ENCODE peak calls at places on chromosome 21, in four cellular contexts. One of them, this sample, is unnamed.

GRCh38 chr21:35616090-35616489 is 444.2 kb downstream of the SETD4 start:
- DNase-seq in EL: peak
- DNase-seq in NCI-H446: no peak
- DNase-seq in activated CD4-positive, alpha-beta T cell treated with anti-CD3 and anti-CD28 coated beads, Interleukin-2, amount 10 ng/mL, durations not matched to agents 7 days and 5 days: no peak
- DNase-seq in this sample: peak

GRCh38 chr21:37503848-37504467 is 137.4 kb downstream of the DYRK1A start:
- DNase-seq in activated CD4-positive, alpha-beta T cell treated with anti-CD3 and anti-CD28 coated beads, Interleukin-2, amount 10 ng/mL, durations not matched to agents 7 days and 5 days: no peak
- DNase-seq in EL: peak
- DNase-seq in NCI-H446: no peak
- DNase-seq in this sample: no peak

GRCh38 chr21:32484706-32485380 is 72.3 kb downstream of the EVA1C start:
- DNase-seq in activated CD4-positive, alpha-beta T cell treated with anti-CD3 and anti-CD28 coated beads, Interleukin-2, amount 10 ng/mL, durations not matched to agents 7 days and 5 days: no peak
- DNase-seq in NCI-H446: no peak
- DNase-seq in EL: no peak
- DNase-seq in this sample: peak

GRCh38 chr21:41744028-41744940 is 22.6 kb downstream of the RIPK4 start:
- DNase-seq in NCI-H446: no peak
- DNase-seq in activated CD4-positive, alpha-beta T cell treated with anti-CD3 and anti-CD28 coated beads, Interleukin-2, amount 10 ng/mL, durations not matched to agents 7 days and 5 days: no peak
- DNase-seq in EL: no peak
- DNase-seq in this sample: no peak

GRCh38 chr21:45404726-45405270 is at the start of gene COL18A1:
- DNase-seq in activated CD4-positive, alpha-beta T cell treated with anti-CD3 and anti-CD28 coated beads, Interleukin-2, amount 10 ng/mL, durations not matched to agents 7 days and 5 days: peak
- DNase-seq in EL: peak
- DNase-seq in NCI-H446: no peak
- DNase-seq in this sample: no peak

GRCh38 chr21:31201548-31201947 is 142.5 kb downstream of the TIAM1 start:
- DNase-seq in NCI-H446: no peak
- DNase-seq in EL: no peak
- DNase-seq in activated CD4-positive, alpha-beta T cell treated with anti-CD3 and anti-CD28 coated beads, Interleukin-2, amount 10 ng/mL, durations not matched to agents 7 days and 5 days: no peak
- DNase-seq in this sample: peak

GRCh38 chr21:39314155-39315027 is 959 bp upstream of the BRWD1 start:
- DNase-seq in NCI-H446: peak
- DNase-seq in activated CD4-positive, alpha-beta T cell treated with anti-CD3 and anti-CD28 coated beads, Interleukin-2, amount 10 ng/mL, durations not matched to agents 7 days and 5 days: peak
- DNase-seq in EL: peak
- DNase-seq in this sample: peak

GRCh38 chr21:45636921-45637646 is 6.4 kb upstream of the PCBP3 start:
- DNase-seq in EL: no peak
- DNase-seq in NCI-H446: no peak
- DNase-seq in activated CD4-positive, alpha-beta T cell treated with anti-CD3 and anti-CD28 coated beads, Interleukin-2, amount 10 ng/mL, durations not matched to agents 7 days and 5 days: no peak
- DNase-seq in this sample: no peak

GRCh38 chr21:16592399-16592798 is 862.6 kb downstream of the USP25 start:
- DNase-seq in activated CD4-positive, alpha-beta T cell treated with anti-CD3 and anti-CD28 coated beads, Interleukin-2, amount 10 ng/mL, durations not matched to agents 7 days and 5 days: no peak
- DNase-seq in NCI-H446: no peak
- DNase-seq in EL: no peak
- DNase-seq in this sample: peak

GRCh38 chr21:45379171-45379900 is 25.6 kb upstream of the COL18A1 start:
- DNase-seq in NCI-H446: no peak
- DNase-seq in EL: no peak
- DNase-seq in activated CD4-positive, alpha-beta T cell treated with anti-CD3 and anti-CD28 coated beads, Interleukin-2, amount 10 ng/mL, durations not matched to agents 7 days and 5 days: no peak
- DNase-seq in this sample: no peak

GRCh38 chr21:44870748-44871495 is 2.6 kb downstream of the PTTG1IP start:
- DNase-seq in EL: no peak
- DNase-seq in NCI-H446: no peak
- DNase-seq in activated CD4-positive, alpha-beta T cell treated with anti-CD3 and anti-CD28 coated beads, Interleukin-2, amount 10 ng/mL, durations not matched to agents 7 days and 5 days: peak
- DNase-seq in this sample: peak

GRCh38 chr21:46295996-46296752 is 10.0 kb downstream of the YBEY start:
- DNase-seq in EL: peak
- DNase-seq in NCI-H446: no peak
- DNase-seq in activated CD4-positive, alpha-beta T cell treated with anti-CD3 and anti-CD28 coated beads, Interleukin-2, amount 10 ng/mL, durations not matched to agents 7 days and 5 days: peak
- DNase-seq in this sample: peak

GRCh38 chr21:36610201-36610600 is 88.7 kb upstream of the SIM2 start:
- DNase-seq in EL: no peak
- DNase-seq in activated CD4-positive, alpha-beta T cell treated with anti-CD3 and anti-CD28 coated beads, Interleukin-2, amount 10 ng/mL, durations not matched to agents 7 days and 5 days: no peak
- DNase-seq in NCI-H446: no peak
- DNase-seq in this sample: no peak

GRCh38 chr21:46153259-46154154 is 1.9 kb downstream of the FTCD start:
- DNase-seq in activated CD4-positive, alpha-beta T cell treated with anti-CD3 and anti-CD28 coated beads, Interleukin-2, amount 10 ng/mL, durations not matched to agents 7 days and 5 days: peak
- DNase-seq in EL: peak
- DNase-seq in NCI-H446: no peak
- DNase-seq in this sample: peak

GRCh38 chr21:32383812-32384211 is 9.0 kb downstream of the URB1 start:
- DNase-seq in NCI-H446: no peak
- DNase-seq in EL: no peak
- DNase-seq in activated CD4-positive, alpha-beta T cell treated with anti-CD3 and anti-CD28 coated beads, Interleukin-2, amount 10 ng/mL, durations not matched to agents 7 days and 5 days: no peak
- DNase-seq in this sample: no peak

GRCh38 chr21:38234395-38235142 is 22.2 kb upstream of the KCNJ15 start:
- DNase-seq in NCI-H446: no peak
- DNase-seq in EL: no peak
- DNase-seq in activated CD4-positive, alpha-beta T cell treated with anti-CD3 and anti-CD28 coated beads, Interleukin-2, amount 10 ng/mL, durations not matched to agents 7 days and 5 days: no peak
- DNase-seq in this sample: no peak

GRCh38 chr21:16086936-16087335 is 357.2 kb downstream of the USP25 start:
- DNase-seq in activated CD4-positive, alpha-beta T cell treated with anti-CD3 and anti-CD28 coated beads, Interleukin-2, amount 10 ng/mL, durations not matched to agents 7 days and 5 days: no peak
- DNase-seq in EL: no peak
- DNase-seq in NCI-H446: no peak
- DNase-seq in this sample: peak

GRCh38 chr21:14533555-14534400 is 12.3 kb downstream of the SAMSN1 start:
- DNase-seq in activated CD4-positive, alpha-beta T cell treated with anti-CD3 and anti-CD28 coated beads, Interleukin-2, amount 10 ng/mL, durations not matched to agents 7 days and 5 days: peak
- DNase-seq in EL: peak
- DNase-seq in NCI-H446: no peak
- DNase-seq in this sample: no peak

GRCh38 chr21:32770514-32771133 is 931 bp downstream of the PAXBP1 start:
- DNase-seq in activated CD4-positive, alpha-beta T cell treated with anti-CD3 and anti-CD28 coated beads, Interleukin-2, amount 10 ng/mL, durations not matched to agents 7 days and 5 days: no peak
- DNase-seq in NCI-H446: peak
- DNase-seq in EL: peak
- DNase-seq in this sample: peak

GRCh38 chr21:44012474-44013379 is 618 bp downstream of the TRAPPC10 start:
- DNase-seq in activated CD4-positive, alpha-beta T cell treated with anti-CD3 and anti-CD28 coated beads, Interleukin-2, amount 10 ng/mL, durations not matched to agents 7 days and 5 days: peak
- DNase-seq in NCI-H446: peak
- DNase-seq in EL: peak
- DNase-seq in this sample: peak

GRCh38 chr21:40507978-40508377 is 339.0 kb downstream of the DSCAM start:
- DNase-seq in NCI-H446: no peak
- DNase-seq in activated CD4-positive, alpha-beta T cell treated with anti-CD3 and anti-CD28 coated beads, Interleukin-2, amount 10 ng/mL, durations not matched to agents 7 days and 5 days: no peak
- DNase-seq in EL: peak
- DNase-seq in this sample: no peak

GRCh38 chr21:37914211-37914900 is 1.9 kb downstream of the KCNJ6 start:
- DNase-seq in activated CD4-positive, alpha-beta T cell treated with anti-CD3 and anti-CD28 coated beads, Interleukin-2, amount 10 ng/mL, durations not matched to agents 7 days and 5 days: peak
- DNase-seq in EL: peak
- DNase-seq in NCI-H446: peak
- DNase-seq in this sample: no peak

GRCh38 chr21:45142469-45142868 is 68.1 kb downstream of the ADARB1 start:
- DNase-seq in activated CD4-positive, alpha-beta T cell treated with anti-CD3 and anti-CD28 coated beads, Interleukin-2, amount 10 ng/mL, durations not matched to agents 7 days and 5 days: no peak
- DNase-seq in EL: peak
- DNase-seq in NCI-H446: peak
- DNase-seq in this sample: no peak

GRCh38 chr21:45423201-45423955 is 18.4 kb downstream of the COL18A1 start:
- DNase-seq in EL: no peak
- DNase-seq in NCI-H446: no peak
- DNase-seq in activated CD4-positive, alpha-beta T cell treated with anti-CD3 and anti-CD28 coated beads, Interleukin-2, amount 10 ng/mL, durations not matched to agents 7 days and 5 days: no peak
- DNase-seq in this sample: no peak

GRCh38 chr21:32021319-32022027 is 148.7 kb downstream of the HUNK start:
- DNase-seq in activated CD4-positive, alpha-beta T cell treated with anti-CD3 and anti-CD28 coated beads, Interleukin-2, amount 10 ng/mL, durations not matched to agents 7 days and 5 days: no peak
- DNase-seq in NCI-H446: peak
- DNase-seq in EL: no peak
- DNase-seq in this sample: peak

GRCh38 chr21:34877485-34878128 is 171.5 kb downstream of the RUNX1 start:
- DNase-seq in activated CD4-positive, alpha-beta T cell treated with anti-CD3 and anti-CD28 coated beads, Interleukin-2, amount 10 ng/mL, durations not matched to agents 7 days and 5 days: no peak
- DNase-seq in EL: no peak
- DNase-seq in NCI-H446: no peak
- DNase-seq in this sample: no peak

GRCh38 chr21:26064506-26064905 is 106.1 kb downstream of the APP start:
- DNase-seq in activated CD4-positive, alpha-beta T cell treated with anti-CD3 and anti-CD28 coated beads, Interleukin-2, amount 10 ng/mL, durations not matched to agents 7 days and 5 days: no peak
- DNase-seq in NCI-H446: no peak
- DNase-seq in EL: no peak
- DNase-seq in this sample: no peak

GRCh38 chr21:30831194-30831765 is 1.7 kb upstream of the KRTAP7-1 start:
- DNase-seq in NCI-H446: peak
- DNase-seq in EL: peak
- DNase-seq in activated CD4-positive, alpha-beta T cell treated with anti-CD3 and anti-CD28 coated beads, Interleukin-2, amount 10 ng/mL, durations not matched to agents 7 days and 5 days: peak
- DNase-seq in this sample: no peak

GRCh38 chr21:35026617-35027557 is 22.2 kb downstream of the RUNX1 start:
- DNase-seq in EL: no peak
- DNase-seq in activated CD4-positive, alpha-beta T cell treated with anti-CD3 and anti-CD28 coated beads, Interleukin-2, amount 10 ng/mL, durations not matched to agents 7 days and 5 days: peak
- DNase-seq in NCI-H446: no peak
- DNase-seq in this sample: peak

GRCh38 chr21:15063081-15063820 is 1.5 kb downstream of the NRIP1 start:
- DNase-seq in NCI-H446: no peak
- DNase-seq in EL: peak
- DNase-seq in activated CD4-positive, alpha-beta T cell treated with anti-CD3 and anti-CD28 coated beads, Interleukin-2, amount 10 ng/mL, durations not matched to agents 7 days and 5 days: peak
- DNase-seq in this sample: no peak

GRCh38 chr21:42684109-42684916 is 30.9 kb downstream of the PDE9A start:
- DNase-seq in EL: no peak
- DNase-seq in activated CD4-positive, alpha-beta T cell treated with anti-CD3 and anti-CD28 coated beads, Interleukin-2, amount 10 ng/mL, durations not matched to agents 7 days and 5 days: peak
- DNase-seq in NCI-H446: no peak
- DNase-seq in this sample: no peak

GRCh38 chr21:44455524-44456206 is 355 bp downstream of the LRRC3 start:
- DNase-seq in EL: peak
- DNase-seq in NCI-H446: no peak
- DNase-seq in activated CD4-positive, alpha-beta T cell treated with anti-CD3 and anti-CD28 coated beads, Interleukin-2, amount 10 ng/mL, durations not matched to agents 7 days and 5 days: peak
- DNase-seq in this sample: no peak

GRCh38 chr21:38985423-38986378 is 180.0 kb downstream of the ETS2 start:
- DNase-seq in NCI-H446: peak
- DNase-seq in activated CD4-positive, alpha-beta T cell treated with anti-CD3 and anti-CD28 coated beads, Interleukin-2, amount 10 ng/mL, durations not matched to agents 7 days and 5 days: peak
- DNase-seq in EL: peak
- DNase-seq in this sample: no peak

GRCh38 chr21:16708431-16708830 is 804.4 kb upstream of the CXADR start:
- DNase-seq in NCI-H446: no peak
- DNase-seq in EL: peak
- DNase-seq in activated CD4-positive, alpha-beta T cell treated with anti-CD3 and anti-CD28 coated beads, Interleukin-2, amount 10 ng/mL, durations not matched to agents 7 days and 5 days: no peak
- DNase-seq in this sample: no peak

This sample was measured in pons.